ENCODE peak calls at places on chromosomes 16 and 17, in nine cellular contexts. Y is MCF 10A, E is WERI-Rb-1, P is HFFc6, I is GM13976, M is lower leg skin, O is endodermal cell, Z is OCI-LY7, V is dorsolateral prefrontal cortex. G is an unnamed sample.

GRCh38 chr16:87065781-87066694 is 251.2 kb downstream of the C16orf95 start:
- DNase-seq in Y (no peak), E (no peak), P (no peak), I (no peak), M (peak), O (peak), Z (no peak), V (no peak), G (no peak)

GRCh38 chr17:55764610-55765009 is 13.8 kb downstream of the PCTP start:
- DNase-seq in Y (no peak), E (no peak), P (no peak), I (no peak), M (no peak), O (no peak), Z (no peak), V (no peak), G (no peak)

GRCh38 chr16:65445313-65446260 is 323.7 kb upstream of the CDH11 start:
- DNase-seq in Y (peak), E (no peak), P (no peak), I (no peak), M (no peak), O (no peak), Z (no peak), V (no peak), G (no peak)

GRCh38 chr16:86961133-86961720 is 356.0 kb downstream of the C16orf95 start:
- DNase-seq in Y (no peak), E (peak), P (no peak), I (no peak), M (no peak), O (no peak), Z (no peak), V (peak), G (no peak)

GRCh38 chr16:9138731-9139501 is 47.5 kb downstream of the HAPSTR1 start:
- DNase-seq in Y (peak), E (peak), P (peak), I (peak), M (peak), O (peak), Z (peak), V (peak), G (peak)

GRCh38 chr17:50187741-50188520 is 13.5 kb downstream of the COL1A1 start:
- DNase-seq in Y (no peak), E (no peak), P (peak), I (no peak), M (no peak), O (no peak), Z (no peak), V (no peak), G (no peak)

GRCh38 chr17:48843172-48843900 is 12.5 kb downstream of the CALCOCO2 start:
- DNase-seq in Y (peak), E (no peak), P (no peak), I (no peak), M (no peak), O (no peak), Z (no peak), V (no peak), G (no peak)

GRCh38 chr16:88352261-88353200 is 30.2 kb upstream of the ZNF469 start:
- DNase-seq in Y (peak), E (no peak), P (no peak), I (no peak), M (no peak), O (no peak), Z (no peak), V (no peak), G (peak)

GRCh38 chr17:22265807-22266206 is 573.5 kb downstream of the KCNJ18 start:
- DNase-seq in Y (no peak), E (no peak), P (no peak), I (no peak), M (no peak), O (no peak), Z (no peak), V (no peak), G (no peak)

GRCh38 chr17:67376892-67377726 is at the start of gene PITPNC1:
- DNase-seq in Y (peak), E (peak), P (peak), I (peak), M (peak), O (peak), Z (peak), V (peak), G (peak)

GRCh38 chr17:67376509-67376891 is 581 bp upstream of the PITPNC1 start:
- DNase-seq in Y (peak), E (no peak), P (peak), I (no peak), M (no peak), O (no peak), Z (peak), V (no peak), G (no peak)

GRCh38 chr17:67378444-67379250 is 1.6 kb downstream of the PITPNC1 start:
- DNase-seq in Y (peak), E (peak), P (peak), I (peak), M (peak), O (peak), Z (peak), V (peak), G (peak)

GRCh38 chr17:67379251-67379630 is 2.2 kb downstream of the PITPNC1 start:
- DNase-seq in Y (no peak), E (no peak), P (no peak), I (no peak), M (no peak), O (peak), Z (no peak), V (no peak), G (no peak)

DNA sequence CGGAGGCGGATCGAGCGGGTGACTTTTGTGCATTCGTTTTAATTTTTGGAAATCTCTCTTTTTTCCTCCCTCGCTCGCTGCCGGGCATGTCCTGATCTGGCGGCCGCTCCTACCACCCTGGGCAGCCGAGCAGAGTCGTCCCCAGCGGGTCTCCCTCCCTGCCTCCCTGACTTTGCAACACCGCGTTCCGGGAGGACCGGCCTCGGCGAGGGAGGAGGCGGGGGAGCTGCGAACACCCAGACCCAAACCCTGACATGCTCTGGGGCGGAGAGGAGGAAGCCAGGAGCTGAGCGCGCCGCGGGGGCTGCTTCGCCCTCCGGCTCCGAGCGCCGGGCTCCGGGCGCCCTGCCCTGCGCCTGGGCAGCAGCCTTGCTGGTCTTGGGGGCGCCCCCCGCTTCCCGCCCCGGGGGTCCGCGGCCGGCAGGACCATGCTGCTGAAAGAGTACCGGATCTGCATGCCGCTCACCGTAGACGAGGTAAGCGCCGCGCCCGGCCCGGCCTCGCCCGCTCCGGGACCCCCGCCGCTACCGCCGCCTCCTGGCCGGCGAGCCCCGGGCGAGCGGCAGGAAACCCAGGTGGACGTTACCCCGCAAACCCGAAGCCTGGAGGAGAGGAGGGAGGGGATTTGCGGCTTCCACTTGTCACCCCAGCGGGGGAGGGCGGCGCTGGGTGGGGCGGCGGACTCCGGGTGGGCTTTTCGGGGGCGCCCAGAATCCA is 804 bp downstream of the PITPNC1 start:
- DNase-seq in Y (peak), E (peak), P (no peak), I (peak), M (peak), O (peak), Z (peak), V (no peak), G (no peak)
- TF ChIP-seq CTCF in Y (peak), E (peak), P (peak), I (peak), M (no peak), O (peak), Z (peak), V (peak), G (no peak)

GRCh38 chr17:5281814-5282638 is at the start of gene RABEP1:
- DNase-seq in Y (peak), E (peak), P (peak), I (peak), M (peak), O (peak), Z (peak), V (peak), G (peak)
- TF ChIP-seq CTCF in Y (no peak), E (peak), P (peak), I (no peak), M (no peak), O (peak), Z (peak), V (peak), G (no peak)

DNA sequence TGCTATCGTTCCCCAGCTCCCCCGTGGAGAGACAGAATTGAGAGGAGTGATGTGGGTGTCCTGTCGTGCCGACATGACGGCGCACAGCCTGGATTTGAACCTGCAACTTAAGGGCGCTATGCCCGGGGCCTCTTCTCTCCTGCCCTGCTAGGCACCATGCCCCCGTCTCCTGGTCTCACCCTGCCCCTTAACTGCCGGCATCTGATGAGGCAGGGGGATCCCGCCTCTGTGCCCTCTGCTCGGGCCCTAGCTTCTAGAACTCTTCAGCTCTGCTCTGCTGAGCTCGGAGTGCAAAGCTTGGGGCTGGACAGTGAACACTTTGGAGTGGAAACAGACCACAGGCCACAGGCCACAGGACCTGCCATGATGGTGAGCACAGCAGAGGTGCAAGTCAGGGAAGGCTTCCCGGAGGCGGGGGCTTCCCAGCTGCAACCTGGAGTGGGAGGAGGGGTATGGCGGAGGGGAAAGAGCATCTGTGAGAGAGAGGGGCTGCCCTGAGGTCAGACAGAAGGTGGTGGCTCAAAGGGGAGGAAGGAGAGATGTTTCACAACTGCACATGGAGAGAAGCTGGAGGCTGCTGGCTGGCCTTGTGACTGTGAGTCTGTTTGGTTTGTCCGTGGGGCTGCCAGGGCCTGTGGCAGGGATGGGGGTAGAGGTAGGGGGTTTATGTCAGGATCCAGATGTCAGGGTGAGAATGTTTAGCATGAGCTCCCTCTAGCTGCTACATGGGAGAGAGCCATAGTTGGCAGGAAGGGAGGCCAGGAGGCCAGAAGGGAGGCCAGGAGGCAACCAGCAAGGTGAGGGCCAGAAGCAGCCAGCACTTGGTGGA is 107.8 kb downstream of the CRLF3 start:
- DNase-seq in Y (no peak), E (peak), P (no peak), I (no peak), M (peak), O (peak), Z (peak), V (no peak), G (no peak)
- TF ChIP-seq CTCF in Y (no peak), E (peak), P (peak), I (peak), M (no peak), O (peak), Z (peak), V (peak), G (no peak)

GRCh38 chr17:17748179-17748578 is 66.9 kb downstream of the RAI1 start:
- DNase-seq in Y (no peak), E (no peak), P (no peak), I (no peak), M (no peak), O (no peak), Z (no peak), V (no peak), G (no peak)
- TF ChIP-seq CTCF in Y (no peak), E (peak), P (peak), I (no peak), M (no peak), O (peak), Z (peak), V (no peak), G (no peak)

GRCh38 chr17:76408037-76408849 is 23.8 kb downstream of the SPHK1 start:
- DNase-seq in Y (peak), E (peak), P (peak), I (peak), M (peak), O (peak), Z (peak), V (no peak), G (no peak)
- TF ChIP-seq CTCF in Y (peak), E (peak), P (peak), I (peak), M (no peak), O (peak), Z (peak), V (peak), G (peak)

DNA sequence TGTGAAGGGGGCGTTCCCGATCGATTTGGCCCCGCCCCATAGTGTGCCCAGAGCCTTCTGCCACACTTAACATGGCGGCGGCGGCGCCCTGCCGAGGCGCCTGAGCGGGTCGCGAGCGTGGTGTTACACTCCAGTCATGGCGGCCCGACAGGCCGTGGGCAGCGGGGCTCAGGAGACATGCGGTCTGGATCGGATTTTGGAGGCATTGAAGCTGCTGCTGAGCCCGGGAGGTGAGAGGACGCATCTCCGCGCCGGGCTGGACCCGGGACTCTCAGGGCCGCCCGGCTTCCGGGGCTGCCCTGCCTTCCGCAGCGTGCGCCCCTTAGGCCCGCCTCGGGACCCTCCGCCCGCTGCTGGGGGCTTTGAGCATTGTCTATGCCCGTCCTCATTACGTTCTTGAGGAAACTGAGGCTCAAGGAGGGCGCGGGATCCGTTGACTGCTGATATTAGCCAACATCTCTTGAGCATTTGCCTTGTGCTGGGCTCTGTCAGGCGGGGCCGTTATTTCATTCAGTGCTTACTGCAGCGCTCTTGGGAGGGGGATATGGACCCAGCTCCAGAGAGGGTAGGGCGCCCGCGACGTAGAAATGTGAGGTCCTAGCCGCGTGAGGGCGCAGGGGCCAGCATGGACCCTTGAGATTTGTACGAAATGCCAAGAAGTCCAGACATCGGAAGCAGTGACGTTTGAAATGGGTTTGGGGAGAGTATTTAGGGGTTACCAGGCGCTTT is at the start of gene TANGO6:
- DNase-seq in Y (peak), E (peak), P (peak), I (peak), M (peak), O (peak), Z (peak), V (peak), G (peak)
- TF ChIP-seq CTCF in Y (no peak), E (peak), P (peak), I (peak), M (no peak), O (peak), Z (peak), V (peak), G (no peak)

GRCh38 chr16:12468552-12468951 is 335.1 kb downstream of the CPPED1 start:
- DNase-seq in Y (no peak), E (no peak), P (no peak), I (no peak), M (no peak), O (peak), Z (peak), V (no peak), G (no peak)
- TF ChIP-seq CTCF in Y (no peak), E (peak), P (peak), I (no peak), M (no peak), O (peak), Z (peak), V (no peak), G (no peak)

GRCh38 chr16:29784901-29785500 is 5.5 kb upstream of the KIF22 start:
- DNase-seq in Y (no peak), E (no peak), P (no peak), I (peak), M (peak), O (peak), Z (peak), V (peak), G (peak)
- TF ChIP-seq CTCF in Y (no peak), E (no peak), P (peak), I (peak), M (peak), O (peak), Z (peak), V (peak), G (peak)

DNA sequence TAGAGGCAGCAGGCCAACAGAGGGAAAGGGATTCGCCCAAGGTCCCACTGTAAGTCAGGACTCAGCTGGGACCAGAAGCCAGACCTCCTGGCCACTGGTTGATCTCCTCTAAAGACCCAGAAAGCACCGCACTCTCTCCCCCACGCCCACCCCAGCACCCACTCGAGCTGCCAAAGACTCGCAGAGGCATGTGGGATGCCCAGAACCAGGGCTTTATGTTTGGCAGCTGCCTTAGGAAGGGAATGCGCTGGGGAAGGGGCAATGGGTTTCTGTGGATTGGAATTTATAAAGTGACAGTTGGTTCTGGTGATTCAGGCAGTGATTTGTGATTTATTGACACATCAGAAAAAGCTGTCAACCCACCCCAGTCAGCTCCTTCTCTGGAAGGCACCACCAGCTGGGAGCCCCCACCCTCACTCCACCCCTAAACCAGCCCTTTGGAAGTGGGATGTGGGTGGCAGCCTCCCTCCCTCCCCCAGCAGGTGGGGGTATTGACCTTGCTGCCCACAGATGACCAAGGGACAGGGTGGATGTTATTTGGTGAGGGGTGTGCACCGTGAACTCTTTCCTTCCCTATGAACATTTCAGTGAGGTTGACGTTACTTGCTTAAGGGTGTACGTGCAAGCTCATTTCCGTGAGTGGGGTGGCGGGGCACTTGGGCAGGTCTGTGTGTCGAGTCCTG is 76.6 kb upstream of the DNAJA2 start:
- DNase-seq in Y (no peak), E (no peak), P (no peak), I (no peak), M (no peak), O (no peak), Z (no peak), V (no peak), G (no peak)
- TF ChIP-seq CTCF in Y (no peak), E (peak), P (no peak), I (no peak), M (no peak), O (peak), Z (no peak), V (no peak), G (no peak)

GRCh38 chr16:13767215-13767614 is 152.7 kb upstream of the ERCC4 start:
- DNase-seq in Y (peak), E (peak), P (no peak), I (no peak), M (no peak), O (no peak), Z (peak), V (no peak), G (no peak)
- TF ChIP-seq CTCF in Y (no peak), E (peak), P (no peak), I (no peak), M (no peak), O (peak), Z (peak), V (no peak), G (no peak)